ENCODE peak calls at places on chromosome 15, in nine cellular contexts. L, N, E, T, Z, W, V, U and C are unnamed samples.

GRCh38 chr15:88834211-88834812 is 31.1 kb downstream of the ACAN start:
- DNase-seq in L (no peak), N (peak; percentile 12), E (no peak), T (peak; percentile 57), Z (peak; percentile 74), W (peak; percentile 18), V (peak; percentile 34), U (peak; percentile 74), C (no peak)

GRCh38 chr15:64828985-64829384 is 3.5 kb upstream of the PIF1 start:
- DNase-seq in L (no peak), N (no peak), E (no peak), T (no peak), Z (no peak), W (no peak), V (no peak), U (no peak), C (no peak)

GRCh38 chr15:31871159-31871886 is 159.0 kb upstream of the CHRNA7 start:
- DNase-seq in L (no peak), N (peak; percentile 24), E (no peak), T (no peak), Z (no peak), W (no peak), V (peak; percentile 28), U (no peak), C (no peak)

GRCh38 chr15:28927043-28927442 is 41.3 kb downstream of the APBA2 start:
- DNase-seq in L (no peak), N (no peak), E (peak; percentile 6), T (no peak), Z (no peak), W (no peak), V (no peak), U (no peak), C (no peak)

GRCh38 chr15:92164327-92165000 is 229.2 kb upstream of the ST8SIA2 start:
- DNase-seq in L (no peak), N (no peak), E (no peak), T (no peak), Z (no peak), W (no peak), V (peak; percentile 31), U (peak; percentile 2), C (peak; percentile 60)

GRCh38 chr15:43211336-43211735 is 9.5 kb downstream of the EPB42 start:
- DNase-seq in L (no peak), N (no peak), E (no peak), T (no peak), Z (no peak), W (no peak), V (no peak), U (no peak), C (no peak)

GRCh38 chr15:65766422-65767263 is 25.4 kb downstream of the DENND4A start:
- DNase-seq in L (no peak), N (no peak), E (no peak), T (no peak), Z (no peak), W (no peak), V (no peak), U (no peak), C (no peak)

GRCh38 chr15:62845239-62846126 is 197.1 kb upstream of the TPM1 start:
- DNase-seq in L (no peak), N (no peak), E (peak; percentile 63), T (peak; percentile 51), Z (no peak), W (no peak), V (no peak), U (peak; percentile 16), C (peak; percentile 43)

DNA sequence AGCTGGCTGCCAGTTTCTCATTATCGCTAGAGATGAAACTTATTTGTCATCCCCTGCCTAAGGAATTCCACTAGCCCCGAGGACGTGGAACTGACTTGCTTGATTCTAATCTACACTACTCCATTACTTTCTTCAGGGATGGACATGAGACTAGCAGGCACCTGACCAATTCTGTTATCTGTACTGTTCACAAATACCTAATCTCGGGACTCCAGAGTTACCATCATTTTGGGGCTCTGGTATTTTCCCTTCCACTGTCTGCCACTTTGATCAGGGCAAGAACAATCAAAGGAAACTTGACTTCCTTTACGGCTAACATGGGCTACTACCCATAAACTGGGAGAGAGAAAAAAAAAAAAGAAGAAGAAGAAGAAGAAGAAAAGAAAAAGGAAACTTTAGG is 27.8 kb downstream of the BMF start:
- DNase-seq in L (no peak), N (no peak), E (no peak), T (no peak), Z (no peak), W (no peak), V (no peak), U (no peak), C (no peak)
- H3K4me3 ChIP-seq in L (peak overlapping the region; percentile 37), N (no peak overlapping the region), E (no peak overlapping the region), T (no peak overlapping the region), Z (no peak overlapping the region), W (no peak overlapping the region), V (no peak overlapping the region), U (no peak overlapping the region), C (no peak overlapping the region)

DNA sequence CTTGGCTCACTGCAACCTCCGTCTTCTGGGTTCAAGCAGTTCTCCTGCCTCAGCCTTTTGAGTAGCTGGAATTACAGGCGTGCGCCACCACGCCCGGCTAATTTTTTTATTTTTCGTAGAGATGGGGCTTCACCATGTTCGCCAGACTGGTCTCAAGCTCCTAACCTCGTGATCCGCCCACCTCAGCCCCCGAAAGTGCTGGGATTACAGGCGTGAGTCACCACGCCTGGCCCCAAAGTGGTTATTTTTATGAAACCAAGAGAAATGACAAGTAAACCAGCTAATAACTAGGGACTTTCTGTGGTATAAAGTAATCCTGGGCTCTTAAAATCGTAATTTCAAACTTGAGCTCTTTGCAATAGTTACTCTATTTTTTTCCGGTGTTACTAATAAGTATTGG is 4.0 kb downstream of the ZSCAN2 start:
- DNase-seq in L (no peak), N (peak; percentile 78), E (no peak), T (no peak), Z (no peak), W (no peak), V (no peak), U (no peak), C (no peak)
- H3K4me3 ChIP-seq in L (no peak overlapping the region), N (peak overlapping the region; percentile 40), E (no peak overlapping the region), T (no peak overlapping the region), Z (no peak overlapping the region), W (no peak overlapping the region), V (no peak overlapping the region), U (no peak overlapping the region), C (no peak overlapping the region)

GRCh38 chr15:34490421-34491193 is 53.0 kb upstream of the GOLGA8A start:
- DNase-seq in L (no peak), N (no peak), E (no peak), T (no peak), Z (no peak), W (no peak), V (no peak), U (no peak), C (no peak)
- H3K4me3 ChIP-seq in L (no peak overlapping the region), N (no peak overlapping the region), E (no peak overlapping the region), T (no peak overlapping the region), Z (no peak overlapping the region), W (no peak overlapping the region), V (no peak overlapping the region), U (no peak overlapping the region), C (no peak overlapping the region)

DNA sequence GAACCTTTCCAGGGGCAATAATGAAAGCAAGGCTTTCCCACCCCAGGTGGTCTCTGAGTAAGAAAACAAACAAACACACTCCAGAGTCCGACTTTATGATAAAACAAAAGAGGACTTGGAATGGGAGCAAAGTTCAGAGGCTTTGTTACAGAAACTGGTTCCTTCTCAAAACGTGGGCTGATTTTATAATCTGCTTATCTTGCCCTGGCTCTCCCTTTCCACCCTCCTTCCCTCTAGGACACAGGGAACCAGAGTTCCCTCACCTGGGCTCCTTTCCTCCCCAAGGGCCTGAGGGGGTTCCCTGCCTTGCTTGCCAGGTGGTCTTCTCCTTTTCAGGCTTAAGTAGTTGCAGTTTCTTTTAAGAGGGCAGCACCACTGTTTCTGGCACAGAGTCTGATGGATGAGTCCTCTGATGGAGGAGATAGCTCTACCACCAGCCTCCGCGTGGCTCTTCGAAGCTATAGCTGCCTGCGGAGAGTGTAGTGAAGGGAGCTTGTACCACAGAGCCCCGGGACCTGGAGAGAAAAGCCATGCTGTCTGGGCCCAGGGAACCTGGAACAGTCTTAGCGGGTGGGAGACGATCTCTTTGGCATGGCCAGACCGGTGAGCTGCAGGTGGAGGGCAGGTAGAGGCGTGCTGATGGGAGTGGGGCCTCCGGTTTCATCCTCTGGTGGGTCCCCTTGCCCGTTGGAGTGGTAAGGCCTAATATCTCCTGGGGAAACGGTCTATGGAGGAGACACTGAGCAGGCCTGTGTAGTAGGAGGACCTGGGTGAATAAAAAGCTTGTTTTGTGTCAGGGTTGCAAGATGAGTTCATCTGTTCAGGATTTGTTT is 68.7 kb downstream of the SMAD6 start:
- DNase-seq in L (no peak), N (no peak), E (peak; percentile 48), T (no peak), Z (no peak), W (no peak), V (no peak), U (no peak), C (peak; percentile 92)
- H3K4me3 ChIP-seq in L (no peak overlapping the region), N (no peak overlapping the region), E (no peak overlapping the region), T (peak overlapping the region; percentile 6), Z (no peak overlapping the region), W (no peak overlapping the region), V (no peak overlapping the region), U (no peak overlapping the region), C (no peak overlapping the region)

DNA sequence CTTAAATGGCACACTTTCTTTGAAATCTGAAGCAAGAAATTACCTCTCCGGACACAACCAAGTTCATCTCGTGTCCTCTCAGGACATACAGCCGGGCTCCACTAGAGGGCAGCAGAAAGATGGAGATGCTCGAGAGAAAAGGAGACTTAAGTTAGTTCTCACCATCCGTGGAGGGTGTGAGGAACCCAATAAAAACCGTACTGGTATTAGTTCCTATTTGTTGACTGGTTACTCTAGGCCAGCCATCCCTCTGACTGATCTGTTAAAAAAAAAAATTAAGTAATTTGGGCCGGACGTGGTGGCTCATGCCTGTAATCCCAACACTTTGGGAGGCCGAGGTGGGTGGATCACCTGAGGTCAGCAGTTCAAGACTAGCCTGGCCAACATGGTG is 7.9 kb upstream of the CYP11A1 start:
- DNase-seq in L (peak; percentile 81), N (peak; percentile 93), E (peak; percentile 85), T (peak; percentile 73), Z (peak; percentile 81), W (peak; percentile 72), V (peak; percentile 84), U (peak; percentile 86), C (peak; percentile 79)
- H3K4me3 ChIP-seq in L (no peak overlapping the region), N (no peak overlapping the region), E (no peak overlapping the region), T (no peak overlapping the region), Z (no peak overlapping the region), W (peak overlapping the region; percentile 85), V (no peak overlapping the region), U (no peak overlapping the region), C (no peak overlapping the region)

GRCh38 chr15:68430471-68431036 is 1.4 kb downstream of the ITGA11 start:
- DNase-seq in L (no peak), N (no peak), E (no peak), T (no peak), Z (no peak), W (no peak), V (no peak), U (no peak), C (peak; percentile 36)
- H3K4me3 ChIP-seq in L (peak overlapping the region; percentile 45), N (no peak overlapping the region), E (peak overlapping the region; percentile 44), T (peak overlapping the region; percentile 58), Z (peak overlapping the region; percentile 51), W (no peak overlapping the region), V (no peak overlapping the region), U (peak overlapping the region; percentile 84), C (no peak overlapping the region)